ENCODE peak calls at places on chromosomes 13 and 19, in ten cellular contexts. One of them, this sample, is unnamed.

GRCh38 chr13:80603351-80603750 is 262.4 kb upstream of the SPRY2 start:
- DNase-seq in stimulated activated CD4-positive, alpha-beta T cell treated with anti-CD3 and anti-CD28 coated beads, Interleukin-2, amount 100 ng/mL, for 48 hours: no peak
- DNase-seq in activated CD8-positive, alpha-beta memory T cell treated with anti-CD3 and anti-CD28 coated beads for 24 hours: no peak
- DNase-seq in astrocyte of the spinal cord: no peak
- DNase-seq in stimulated activated CD8-positive, alpha-beta memory T cell treated with anti-CD3 and anti-CD28 coated beads, Interleukin-2, amount 100 ng/mL, for 48 hours: no peak
- DNase-seq in NCI-H1417: no peak
- DNase-seq in ELR: peak
- DNase-seq in ascending aorta: no peak
- DNase-seq in IMR-90: no peak
- DNase-seq in GM03348: no peak
- DNase-seq in this sample: no peak

GRCh38 chr13:100881291-100881864 is 206.8 kb upstream of the TMTC4 start:
- DNase-seq in stimulated activated CD4-positive, alpha-beta T cell treated with anti-CD3 and anti-CD28 coated beads, Interleukin-2, amount 100 ng/mL, for 48 hours: no peak
- DNase-seq in activated CD8-positive, alpha-beta memory T cell treated with anti-CD3 and anti-CD28 coated beads for 24 hours: no peak
- DNase-seq in astrocyte of the spinal cord: no peak
- DNase-seq in stimulated activated CD8-positive, alpha-beta memory T cell treated with anti-CD3 and anti-CD28 coated beads, Interleukin-2, amount 100 ng/mL, for 48 hours: no peak
- DNase-seq in NCI-H1417: no peak
- DNase-seq in ELR: no peak
- DNase-seq in ascending aorta: no peak
- DNase-seq in IMR-90: no peak
- DNase-seq in GM03348: peak
- DNase-seq in this sample: no peak

GRCh38 chr13:51769455-51770127 is 34.4 kb downstream of the DHRS12 start:
- DNase-seq in stimulated activated CD4-positive, alpha-beta T cell treated with anti-CD3 and anti-CD28 coated beads, Interleukin-2, amount 100 ng/mL, for 48 hours: no peak
- DNase-seq in activated CD8-positive, alpha-beta memory T cell treated with anti-CD3 and anti-CD28 coated beads for 24 hours: no peak
- DNase-seq in astrocyte of the spinal cord: no peak
- DNase-seq in stimulated activated CD8-positive, alpha-beta memory T cell treated with anti-CD3 and anti-CD28 coated beads, Interleukin-2, amount 100 ng/mL, for 48 hours: no peak
- DNase-seq in NCI-H1417: peak
- DNase-seq in ELR: no peak
- DNase-seq in ascending aorta: no peak
- DNase-seq in IMR-90: no peak
- DNase-seq in GM03348: no peak
- DNase-seq in this sample: no peak

GRCh38 chr13:51315658-51316057 is 23.8 kb upstream of the SERPINE3 start:
- DNase-seq in stimulated activated CD4-positive, alpha-beta T cell treated with anti-CD3 and anti-CD28 coated beads, Interleukin-2, amount 100 ng/mL, for 48 hours: no peak
- DNase-seq in activated CD8-positive, alpha-beta memory T cell treated with anti-CD3 and anti-CD28 coated beads for 24 hours: no peak
- DNase-seq in astrocyte of the spinal cord: peak
- DNase-seq in stimulated activated CD8-positive, alpha-beta memory T cell treated with anti-CD3 and anti-CD28 coated beads, Interleukin-2, amount 100 ng/mL, for 48 hours: no peak
- DNase-seq in NCI-H1417: no peak
- DNase-seq in ELR: no peak
- DNase-seq in ascending aorta: no peak
- DNase-seq in IMR-90: no peak
- DNase-seq in GM03348: no peak
- DNase-seq in this sample: no peak

GRCh38 chr13:46297338-46297737 is 85.6 kb downstream of the LRRC63 start:
- DNase-seq in stimulated activated CD4-positive, alpha-beta T cell treated with anti-CD3 and anti-CD28 coated beads, Interleukin-2, amount 100 ng/mL, for 48 hours: no peak
- DNase-seq in activated CD8-positive, alpha-beta memory T cell treated with anti-CD3 and anti-CD28 coated beads for 24 hours: no peak
- DNase-seq in astrocyte of the spinal cord: peak
- DNase-seq in stimulated activated CD8-positive, alpha-beta memory T cell treated with anti-CD3 and anti-CD28 coated beads, Interleukin-2, amount 100 ng/mL, for 48 hours: no peak
- DNase-seq in NCI-H1417: no peak
- DNase-seq in ELR: no peak
- DNase-seq in ascending aorta: no peak
- DNase-seq in IMR-90: peak
- DNase-seq in GM03348: peak
- DNase-seq in this sample: no peak

GRCh38 chr19:28940751-28941500 is 272.0 kb downstream of the UQCRFS1 start:
- DNase-seq in stimulated activated CD4-positive, alpha-beta T cell treated with anti-CD3 and anti-CD28 coated beads, Interleukin-2, amount 100 ng/mL, for 48 hours: no peak
- DNase-seq in activated CD8-positive, alpha-beta memory T cell treated with anti-CD3 and anti-CD28 coated beads for 24 hours: no peak
- DNase-seq in astrocyte of the spinal cord: peak
- DNase-seq in stimulated activated CD8-positive, alpha-beta memory T cell treated with anti-CD3 and anti-CD28 coated beads, Interleukin-2, amount 100 ng/mL, for 48 hours: no peak
- DNase-seq in NCI-H1417: no peak
- DNase-seq in ELR: peak
- DNase-seq in ascending aorta: no peak
- DNase-seq in IMR-90: peak
- DNase-seq in GM03348: peak
- DNase-seq in this sample: no peak

GRCh38 chr19:35458192-35458591 is 10.1 kb downstream of the FFAR2 start:
- DNase-seq in stimulated activated CD4-positive, alpha-beta T cell treated with anti-CD3 and anti-CD28 coated beads, Interleukin-2, amount 100 ng/mL, for 48 hours: no peak
- DNase-seq in activated CD8-positive, alpha-beta memory T cell treated with anti-CD3 and anti-CD28 coated beads for 24 hours: no peak
- DNase-seq in astrocyte of the spinal cord: no peak
- DNase-seq in stimulated activated CD8-positive, alpha-beta memory T cell treated with anti-CD3 and anti-CD28 coated beads, Interleukin-2, amount 100 ng/mL, for 48 hours: no peak
- DNase-seq in NCI-H1417: no peak
- DNase-seq in ELR: no peak
- DNase-seq in ascending aorta: no peak
- DNase-seq in IMR-90: no peak
- DNase-seq in GM03348: no peak
- DNase-seq in this sample: no peak

GRCh38 chr19:13965926-13966683 is 13.8 kb downstream of the DCAF15 start:
- DNase-seq in stimulated activated CD4-positive, alpha-beta T cell treated with anti-CD3 and anti-CD28 coated beads, Interleukin-2, amount 100 ng/mL, for 48 hours: no peak
- DNase-seq in activated CD8-positive, alpha-beta memory T cell treated with anti-CD3 and anti-CD28 coated beads for 24 hours: no peak
- DNase-seq in astrocyte of the spinal cord: no peak
- DNase-seq in stimulated activated CD8-positive, alpha-beta memory T cell treated with anti-CD3 and anti-CD28 coated beads, Interleukin-2, amount 100 ng/mL, for 48 hours: no peak
- DNase-seq in NCI-H1417: no peak
- DNase-seq in ELR: no peak
- DNase-seq in ascending aorta: no peak
- DNase-seq in IMR-90: no peak
- DNase-seq in GM03348: no peak
- DNase-seq in this sample: no peak

GRCh38 chr19:58519087-58519354 is 589 bp downstream of the ZBTB45 start:
- DNase-seq in stimulated activated CD4-positive, alpha-beta T cell treated with anti-CD3 and anti-CD28 coated beads, Interleukin-2, amount 100 ng/mL, for 48 hours: peak
- DNase-seq in activated CD8-positive, alpha-beta memory T cell treated with anti-CD3 and anti-CD28 coated beads for 24 hours: peak
- DNase-seq in astrocyte of the spinal cord: peak
- DNase-seq in stimulated activated CD8-positive, alpha-beta memory T cell treated with anti-CD3 and anti-CD28 coated beads, Interleukin-2, amount 100 ng/mL, for 48 hours: peak
- DNase-seq in NCI-H1417: peak
- DNase-seq in ELR: peak
- DNase-seq in ascending aorta: no peak
- DNase-seq in IMR-90: peak
- DNase-seq in GM03348: peak
- DNase-seq in this sample: peak

GRCh38 chr13:30698023-30698422 is 37.3 kb upstream of the ALOX5AP start:
- DNase-seq in stimulated activated CD4-positive, alpha-beta T cell treated with anti-CD3 and anti-CD28 coated beads, Interleukin-2, amount 100 ng/mL, for 48 hours: no peak
- DNase-seq in activated CD8-positive, alpha-beta memory T cell treated with anti-CD3 and anti-CD28 coated beads for 24 hours: no peak
- DNase-seq in astrocyte of the spinal cord: peak
- DNase-seq in stimulated activated CD8-positive, alpha-beta memory T cell treated with anti-CD3 and anti-CD28 coated beads, Interleukin-2, amount 100 ng/mL, for 48 hours: no peak
- DNase-seq in NCI-H1417: no peak
- DNase-seq in ELR: no peak
- DNase-seq in ascending aorta: no peak
- DNase-seq in IMR-90: peak
- DNase-seq in GM03348: peak
- DNase-seq in this sample: no peak

GRCh38 chr13:77767413-77767812 is 69.9 kb downstream of the SLAIN1 start:
- DNase-seq in stimulated activated CD4-positive, alpha-beta T cell treated with anti-CD3 and anti-CD28 coated beads, Interleukin-2, amount 100 ng/mL, for 48 hours: no peak
- DNase-seq in activated CD8-positive, alpha-beta memory T cell treated with anti-CD3 and anti-CD28 coated beads for 24 hours: no peak
- DNase-seq in astrocyte of the spinal cord: no peak
- DNase-seq in stimulated activated CD8-positive, alpha-beta memory T cell treated with anti-CD3 and anti-CD28 coated beads, Interleukin-2, amount 100 ng/mL, for 48 hours: no peak
- DNase-seq in NCI-H1417: no peak
- DNase-seq in ELR: no peak
- DNase-seq in ascending aorta: no peak
- DNase-seq in IMR-90: no peak
- DNase-seq in GM03348: no peak
- DNase-seq in this sample: no peak

GRCh38 chr19:18861235-18861634 is 29.5 kb downstream of the UPF1 start:
- DNase-seq in stimulated activated CD4-positive, alpha-beta T cell treated with anti-CD3 and anti-CD28 coated beads, Interleukin-2, amount 100 ng/mL, for 48 hours: no peak
- DNase-seq in activated CD8-positive, alpha-beta memory T cell treated with anti-CD3 and anti-CD28 coated beads for 24 hours: no peak
- DNase-seq in astrocyte of the spinal cord: no peak
- DNase-seq in stimulated activated CD8-positive, alpha-beta memory T cell treated with anti-CD3 and anti-CD28 coated beads, Interleukin-2, amount 100 ng/mL, for 48 hours: no peak
- DNase-seq in NCI-H1417: no peak
- DNase-seq in ELR: no peak
- DNase-seq in ascending aorta: no peak
- DNase-seq in IMR-90: no peak
- DNase-seq in GM03348: no peak
- DNase-seq in this sample: no peak

GRCh38 chr19:36646746-36647145 is 19.9 kb downstream of the ZNF461 start:
- DNase-seq in stimulated activated CD4-positive, alpha-beta T cell treated with anti-CD3 and anti-CD28 coated beads, Interleukin-2, amount 100 ng/mL, for 48 hours: no peak
- DNase-seq in activated CD8-positive, alpha-beta memory T cell treated with anti-CD3 and anti-CD28 coated beads for 24 hours: no peak
- DNase-seq in astrocyte of the spinal cord: no peak
- DNase-seq in stimulated activated CD8-positive, alpha-beta memory T cell treated with anti-CD3 and anti-CD28 coated beads, Interleukin-2, amount 100 ng/mL, for 48 hours: no peak
- DNase-seq in NCI-H1417: no peak
- DNase-seq in ELR: no peak
- DNase-seq in ascending aorta: no peak
- DNase-seq in IMR-90: no peak
- DNase-seq in GM03348: no peak
- DNase-seq in this sample: no peak

GRCh38 chr19:55178781-55179569 is 1.1 kb downstream of the SYT5 start:
- DNase-seq in stimulated activated CD4-positive, alpha-beta T cell treated with anti-CD3 and anti-CD28 coated beads, Interleukin-2, amount 100 ng/mL, for 48 hours: peak
- DNase-seq in activated CD8-positive, alpha-beta memory T cell treated with anti-CD3 and anti-CD28 coated beads for 24 hours: peak
- DNase-seq in astrocyte of the spinal cord: peak
- DNase-seq in stimulated activated CD8-positive, alpha-beta memory T cell treated with anti-CD3 and anti-CD28 coated beads, Interleukin-2, amount 100 ng/mL, for 48 hours: peak
- DNase-seq in NCI-H1417: peak
- DNase-seq in ELR: peak
- DNase-seq in ascending aorta: no peak
- DNase-seq in IMR-90: peak
- DNase-seq in GM03348: peak
- DNase-seq in this sample: peak